ENCODE peak calls at places on chromosomes 12 and 14, in five cellular contexts. X is GM23338, D is lower leg skin, J is left ventricle myocardium inferior, A is brain microvascular endothelial cell. H is an unnamed sample.

GRCh38 chr14:73741386-73741875 is 27.2 kb upstream of the PNMA1 start:
- DNase-seq in X (peak), D (peak), J (peak), A (peak), H (peak)

GRCh38 chr12:8050600-8051250 is 15.4 kb downstream of the C3AR1 start:
- DNase-seq in X (no peak), D (no peak), J (no peak), A (no peak), H (no peak)

GRCh38 chr12:3564411-3564810 is 73.4 kb downstream of the PRMT8 start:
- DNase-seq in X (no peak), D (no peak), J (no peak), A (no peak), H (no peak)

GRCh38 chr14:91554535-91555332 is 44.6 kb upstream of the PPP4R3A start:
- DNase-seq in X (no peak), D (no peak), J (no peak), A (no peak), H (no peak)

GRCh38 chr12:125187780-125188741 is 122.8 kb downstream of the AACS start:
- DNase-seq in X (peak), D (no peak), J (no peak), A (no peak), H (no peak)

GRCh38 chr12:79766705-79767464 is 76.1 kb upstream of the PAWR start:
- DNase-seq in X (no peak), D (no peak), J (no peak), A (peak), H (no peak)

GRCh38 chr12:109099426-109100020 is 2.1 kb downstream of the UNG start:
- DNase-seq in X (no peak), D (peak), J (no peak), A (no peak), H (no peak)

GRCh38 chr12:132700212-132700913 is 10.3 kb upstream of the PGAM5 start:
- DNase-seq in X (no peak), D (no peak), J (no peak), A (peak), H (peak)

GRCh38 chr14:76995279-76996035 is 33.1 kb downstream of the IRF2BPL start:
- DNase-seq in X (no peak), D (no peak), J (no peak), A (no peak), H (no peak)

GRCh38 chr14:61836184-61836583 is 74.0 kb downstream of the SNAPC1 start:
- DNase-seq in X (peak), D (no peak), J (no peak), A (no peak), H (no peak)

GRCh38 chr12:113766133-113766879 is 199.8 kb downstream of the RBM19 start:
- DNase-seq in X (peak), D (no peak), J (no peak), A (no peak), H (no peak)

GRCh38 chr14:37202265-37202664 is 4.5 kb downstream of the MIPOL1 start:
- DNase-seq in X (no peak), D (no peak), J (no peak), A (peak), H (no peak)

GRCh38 chr12:40063424-40063823 is 42.5 kb downstream of the SLC2A13 start:
- DNase-seq in X (no peak), D (no peak), J (no peak), A (no peak), H (no peak)

GRCh38 chr12:119649202-119649808 is 18.6 kb upstream of the PRKAB1 start:
- DNase-seq in X (peak), D (no peak), J (no peak), A (no peak), H (no peak)

GRCh38 chr14:52086755-52087154 is 17.9 kb upstream of the NID2 start:
- DNase-seq in X (no peak), D (no peak), J (no peak), A (peak), H (no peak)

GRCh38 chr12:20040194-20040593 is 328.1 kb upstream of the PDE3A start:
- DNase-seq in X (no peak), D (no peak), J (no peak), A (no peak), H (no peak)

GRCh38 chr12:20044836-20045235 is 323.5 kb upstream of the PDE3A start:
- DNase-seq in X (no peak), D (no peak), J (no peak), A (peak), H (no peak)

GRCh38 chr12:20044304-20044703 is 324.0 kb upstream of the PDE3A start:
- DNase-seq in X (no peak), D (no peak), J (no peak), A (no peak), H (no peak)

GRCh38 chr12:20040844-20041243 is 327.5 kb upstream of the PDE3A start:
- DNase-seq in X (peak), D (no peak), J (peak), A (peak), H (no peak)
- TF ChIP-seq CTCF in X (no peak), D (no peak), J (peak), A (no peak), H (no peak)

DNA sequence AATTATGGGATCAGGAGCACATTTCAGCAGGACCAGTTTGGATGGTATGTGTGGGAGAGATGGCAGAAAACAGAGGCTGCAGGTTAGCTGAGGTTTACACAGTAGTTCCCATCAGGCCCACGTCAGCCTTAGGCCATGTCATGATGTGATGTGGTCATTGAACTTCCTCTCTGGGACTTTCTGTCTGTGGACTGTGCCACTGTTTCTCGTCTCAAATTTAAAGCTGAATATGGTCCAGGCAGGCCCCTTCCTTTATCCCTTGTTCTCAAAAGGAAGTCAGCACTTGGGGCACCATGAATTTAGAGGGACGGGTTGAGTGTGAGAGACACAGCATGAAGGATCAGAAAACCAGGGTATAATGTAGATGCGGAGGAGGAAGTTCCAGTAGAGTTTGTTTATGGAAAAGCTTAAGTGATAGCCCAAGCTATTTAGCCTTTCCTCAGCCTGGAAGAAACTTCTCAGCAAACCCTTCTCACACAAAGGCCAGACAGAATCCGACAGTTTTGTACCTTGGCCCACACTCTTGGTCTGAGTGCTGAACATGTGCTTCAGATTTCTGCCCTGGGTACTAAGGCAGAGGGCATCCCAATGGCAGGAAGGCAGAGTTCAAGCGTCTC is 3.6 kb upstream of the IGFBP6 start:
- DNase-seq in X (no peak), D (peak), J (no peak), A (no peak), H (no peak)
- H3K4me3 ChIP-seq in X (no peak), D (no peak), J (no peak), A (no peak), H (no peak)

GRCh38 chr12:105319691-105320209 is 10.7 kb upstream of the C12orf75 start:
- DNase-seq in X (peak), D (no peak), J (no peak), A (no peak), H (peak)
- TF ChIP-seq CTCF in X (peak), D (no peak), J (no peak), A (no peak), H (no peak)

GRCh38 chr12:57752668-57753000 is 524 bp upstream of the CDK4 start:
- DNase-seq in X (no peak), D (no peak), J (no peak), A (no peak), H (no peak)
- H3K4me3 ChIP-seq in X (peak), D (no peak), J (peak), A (peak), H (peak)

DNA sequence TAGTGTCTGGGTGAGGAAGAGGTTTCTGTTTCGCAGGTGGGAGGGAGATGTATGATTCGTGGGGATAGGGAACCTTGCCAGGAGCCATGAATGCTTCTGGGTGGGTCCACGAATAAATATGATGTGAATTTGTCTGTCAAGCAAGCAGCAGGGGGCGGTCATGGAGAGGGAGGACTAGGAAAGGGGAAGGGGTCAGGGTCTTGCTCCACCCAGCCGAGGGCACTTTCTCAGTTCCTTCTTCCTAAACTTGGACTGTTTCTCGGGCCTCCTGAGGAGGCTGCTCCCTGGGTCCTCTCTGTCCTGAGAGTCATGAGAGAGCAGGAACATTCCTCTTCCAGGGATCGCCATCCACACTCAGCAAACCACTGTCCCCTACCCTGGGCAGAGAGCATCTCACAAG is 72.4 kb downstream of the LGMN start:
- DNase-seq in X (no peak), D (no peak), J (no peak), A (no peak), H (peak)
- TF ChIP-seq CTCF in X (no peak), D (no peak), J (no peak), A (peak), H (peak)

GRCh38 chr12:102459314-102459713 is 21.0 kb downstream of the IGF1 start:
- DNase-seq in X (no peak), D (no peak), J (no peak), A (no peak), H (no peak)
- H3K4me3 ChIP-seq in X (no peak), D (no peak), J (no peak), A (no peak), H (no peak)